ENCODE peak calls at places on chromosomes 12 and 14, in seven cellular contexts. T, V, H, C, K, R and F are unnamed samples. For H3K4me1, the result is how much of the 10 kb centered on the place peaks cover.

GRCh38 chr14:63308723-63309317 is 9.9 kb downstream of the GPHB5 start:
- DNase-seq in T (peak), V (no peak), H (no peak), C (no peak), K (no peak), R (no peak), F (no peak)

GRCh38 chr12:41190360-41190759 is 2.2 kb downstream of the PDZRN4 start:
- DNase-seq in T (no peak), V (peak), H (no peak), C (no peak), K (peak), R (peak), F (peak)

GRCh38 chr12:62537544-62537943 is 70.9 kb downstream of the MON2 start:
- DNase-seq in T (no peak), V (peak), H (no peak), C (peak), K (no peak), R (no peak), F (no peak)

GRCh38 chr14:36952702-36953101 is 219.7 kb downstream of the SLC25A21 start:
- DNase-seq in T (no peak), V (no peak), H (no peak), C (no peak), K (no peak), R (peak), F (no peak)

GRCh38 chr12:91931110-91931509 is 214.5 kb downstream of the BTG1 start:
- DNase-seq in T (no peak), V (peak), H (no peak), C (peak), K (peak), R (no peak), F (peak)

GRCh38 chr12:29782285-29782820 is 1.4 kb downstream of the TMTC1 start:
- DNase-seq in T (no peak), V (no peak), H (no peak), C (no peak), K (no peak), R (no peak), F (peak)

GRCh38 chr12:41364211-41364610 is 176.1 kb downstream of the PDZRN4 start:
- DNase-seq in T (no peak), V (no peak), H (no peak), C (no peak), K (no peak), R (no peak), F (no peak)

GRCh38 chr12:55696141-55696540 is 11.6 kb downstream of the ITGA7 start:
- DNase-seq in T (no peak), V (no peak), H (peak), C (no peak), K (peak), R (no peak), F (no peak)

GRCh38 chr12:66352197-66352596 is 49.9 kb downstream of the HELB start:
- DNase-seq in T (no peak), V (no peak), H (no peak), C (no peak), K (no peak), R (no peak), F (no peak)

GRCh38 chr12:101064721-101065120 is 145.3 kb downstream of the SLC5A8 start:
- DNase-seq in T (no peak), V (no peak), H (no peak), C (no peak), K (no peak), R (no peak), F (no peak)

GRCh38 chr12:51009038-51009437 is 17.1 kb downstream of the SLC11A2 start:
- DNase-seq in T (no peak), V (peak), H (no peak), C (peak), K (peak), R (no peak), F (peak)

GRCh38 chr12:109523504-109523903 is 46.1 kb downstream of the UBE3B start:
- DNase-seq in T (no peak), V (no peak), H (no peak), C (no peak), K (no peak), R (no peak), F (no peak)

GRCh38 chr12:34604227-34604626 is 581.9 kb downstream of the ALG10 start:
- DNase-seq in T (no peak), V (no peak), H (peak), C (no peak), K (no peak), R (no peak), F (no peak)

GRCh38 chr12:62715086-62715786 is 219.7 kb downstream of the PPM1H start:
- DNase-seq in T (no peak), V (peak), H (no peak), C (no peak), K (no peak), R (no peak), F (no peak)

GRCh38 chr14:105439179-105439578 is 19.6 kb downstream of the MTA1 start:
- DNase-seq in T (no peak), V (no peak), H (peak), C (no peak), K (no peak), R (no peak), F (no peak)

GRCh38 chr12:2422591-2422990 is 369.8 kb downstream of the CACNA1C start:
- DNase-seq in T (no peak), V (no peak), H (no peak), C (no peak), K (no peak), R (no peak), F (no peak)

GRCh38 chr12:6533653-6534157 is 612 bp upstream of the GAPDH start:
- DNase-seq in T (peak), V (peak), H (peak), C (peak), K (peak), R (peak), F (no peak)

GRCh38 chr12:52020539-52021336 is 14.0 kb downstream of the TAMALIN start:
- DNase-seq in T (peak), V (no peak), H (no peak), C (peak), K (peak), R (peak), F (peak)

GRCh38 chr12:39417916-39418315 is 25.0 kb downstream of the KIF21A start:
- DNase-seq in T (no peak), V (no peak), H (no peak), C (no peak), K (no peak), R (no peak), F (no peak)

GRCh38 chr12:27332407-27333310 is at the start of gene BMAL2:
- DNase-seq in T (peak), V (no peak), H (peak), C (peak), K (no peak), R (peak), F (no peak)

GRCh38 chr12:63045020-63045860 is 105.8 kb downstream of the AVPR1A start:
- DNase-seq in T (no peak), V (no peak), H (no peak), C (no peak), K (no peak), R (no peak), F (no peak)

GRCh38 chr14:48943913-48944312 is 642.3 kb downstream of the RPS29 start:
- DNase-seq in T (no peak), V (no peak), H (no peak), C (no peak), K (no peak), R (no peak), F (no peak)

GRCh38 chr14:43183916-43184315 is 1323.2 kb downstream of the FSCB start:
- DNase-seq in T (no peak), V (no peak), H (no peak), C (no peak), K (no peak), R (no peak), F (no peak)

GRCh38 chr14:95862243-95862642 is 14.4 kb upstream of the TUNAR start:
- DNase-seq in T (no peak), V (no peak), H (no peak), C (no peak), K (no peak), R (no peak), F (no peak)

GRCh38 chr14:106506901-106507305 is 980.5 kb downstream of the TMEM121 start:
- DNase-seq in T (no peak), V (no peak), H (peak), C (no peak), K (no peak), R (no peak), F (no peak)

GRCh38 chr14:102885686-102886447 is 36.6 kb upstream of the AMN start:
- DNase-seq in T (no peak), V (no peak), H (no peak), C (no peak), K (no peak), R (no peak), F (no peak)

GRCh38 chr12:84172823-84173424 is 739.7 kb downstream of the SLC6A15 start:
- DNase-seq in T (no peak), V (no peak), H (peak), C (no peak), K (no peak), R (no peak), F (no peak)

GRCh38 chr12:77685112-77685511 is 145.6 kb upstream of the NAV3 start:
- DNase-seq in T (no peak), V (peak), H (no peak), C (peak), K (no peak), R (peak), F (peak)

GRCh38 chr14:91245029-91245428 is 525 bp upstream of the GPR68 start:
- DNase-seq in T (no peak), V (no peak), H (no peak), C (no peak), K (no peak), R (no peak), F (no peak)

GRCh38 chr14:91242635-91243034 is 1.9 kb downstream of the GPR68 start:
- DNase-seq in T (no peak), V (no peak), H (no peak), C (no peak), K (no peak), R (no peak), F (no peak)

GRCh38 chr14:91243098-91243483 is 1.4 kb downstream of the GPR68 start:
- DNase-seq in T (no peak), V (no peak), H (no peak), C (no peak), K (no peak), R (no peak), F (no peak)

GRCh38 chr14:91244501-91244901 is at the start of gene GPR68:
- DNase-seq in T (no peak), V (no peak), H (peak), C (peak), K (peak), R (no peak), F (no peak)

GRCh38 chr14:91246051-91246852 is 1.7 kb upstream of the GPR68 start:
- DNase-seq in T (no peak), V (no peak), H (peak), C (no peak), K (no peak), R (no peak), F (no peak)
- H3K4me1 ChIP-seq in T (under half), V (under half), H (half or more), C (under half), K (under half), R (under half), F (under half)

DNA sequence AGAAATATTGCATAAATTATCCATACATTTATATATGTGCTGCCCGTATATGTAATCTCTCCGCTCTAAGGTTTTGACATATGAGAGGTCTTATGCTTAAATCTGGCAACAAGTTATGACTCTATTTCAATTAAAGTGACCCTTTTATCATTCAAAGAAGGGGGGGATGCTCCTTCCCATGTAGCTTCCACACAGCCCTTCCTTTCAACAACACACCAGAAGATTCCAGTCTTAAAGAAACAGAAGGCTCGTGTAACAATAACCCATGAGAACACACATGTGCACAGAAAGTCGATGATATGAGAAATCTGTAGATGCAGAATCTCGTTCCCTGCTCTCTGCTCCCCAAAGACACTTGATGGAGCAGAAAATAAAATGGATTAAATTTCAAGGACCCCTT is 24.1 kb downstream of the MAP1LC3B2 start:
- DNase-seq in T (no peak), V (no peak), H (no peak), C (no peak), K (no peak), R (no peak), F (no peak)
- TF ChIP-seq EP300 in T (no peak), V (no peak), H (no peak), C (no peak), K (no peak), R (no peak), F (no peak)

GRCh38 chr14:52949249-52949648 is 1.6 kb downstream of the FERMT2 start:
- DNase-seq in T (no peak), V (no peak), H (no peak), C (no peak), K (no peak), R (no peak), F (no peak)

GRCh38 chr14:52949711-52950409 is 990 bp downstream of the FERMT2 start:
- DNase-seq in T (no peak), V (peak), H (no peak), C (no peak), K (no peak), R (peak), F (peak)

GRCh38 chr14:52950410-52950897 is 396 bp downstream of the FERMT2 start:
- DNase-seq in T (peak), V (peak), H (peak), C (peak), K (peak), R (peak), F (peak)

GRCh38 chr14:52948836-52949235 is 2.0 kb downstream of the FERMT2 start:
- DNase-seq in T (no peak), V (no peak), H (no peak), C (no peak), K (no peak), R (no peak), F (no peak)

GRCh38 chr14:52948039-52948438 is 2.8 kb downstream of the FERMT2 start:
- DNase-seq in T (no peak), V (no peak), H (no peak), C (no peak), K (no peak), R (no peak), F (no peak)
- H3K4me3 ChIP-seq in T (no peak), V (peak), H (no peak), C (peak), K (no peak), R (no peak), F (no peak)

GRCh38 chr12:93417967-93418480 is 23.7 kb downstream of the UBE2N start:
- DNase-seq in T (no peak), V (no peak), H (no peak), C (no peak), K (no peak), R (no peak), F (no peak)
- H3K4me1 ChIP-seq in T (under half), V (under half), H (under half), C (under half), K (half or more), R (under half), F (under half)

GRCh38 chr12:122363782-122364181 is 58.7 kb downstream of the CLIP1 start:
- DNase-seq in T (no peak), V (no peak), H (no peak), C (no peak), K (peak), R (no peak), F (peak)

GRCh38 chr12:122371475-122372045 is 50.9 kb downstream of the CLIP1 start:
- DNase-seq in T (no peak), V (no peak), H (no peak), C (no peak), K (no peak), R (no peak), F (no peak)

GRCh38 chr12:122368361-122369073 is 54.0 kb downstream of the CLIP1 start:
- DNase-seq in T (no peak), V (no peak), H (no peak), C (no peak), K (no peak), R (no peak), F (no peak)

GRCh38 chr12:122362758-122363157 is 59.7 kb downstream of the CLIP1 start:
- DNase-seq in T (no peak), V (no peak), H (no peak), C (no peak), K (no peak), R (no peak), F (no peak)

DNA sequence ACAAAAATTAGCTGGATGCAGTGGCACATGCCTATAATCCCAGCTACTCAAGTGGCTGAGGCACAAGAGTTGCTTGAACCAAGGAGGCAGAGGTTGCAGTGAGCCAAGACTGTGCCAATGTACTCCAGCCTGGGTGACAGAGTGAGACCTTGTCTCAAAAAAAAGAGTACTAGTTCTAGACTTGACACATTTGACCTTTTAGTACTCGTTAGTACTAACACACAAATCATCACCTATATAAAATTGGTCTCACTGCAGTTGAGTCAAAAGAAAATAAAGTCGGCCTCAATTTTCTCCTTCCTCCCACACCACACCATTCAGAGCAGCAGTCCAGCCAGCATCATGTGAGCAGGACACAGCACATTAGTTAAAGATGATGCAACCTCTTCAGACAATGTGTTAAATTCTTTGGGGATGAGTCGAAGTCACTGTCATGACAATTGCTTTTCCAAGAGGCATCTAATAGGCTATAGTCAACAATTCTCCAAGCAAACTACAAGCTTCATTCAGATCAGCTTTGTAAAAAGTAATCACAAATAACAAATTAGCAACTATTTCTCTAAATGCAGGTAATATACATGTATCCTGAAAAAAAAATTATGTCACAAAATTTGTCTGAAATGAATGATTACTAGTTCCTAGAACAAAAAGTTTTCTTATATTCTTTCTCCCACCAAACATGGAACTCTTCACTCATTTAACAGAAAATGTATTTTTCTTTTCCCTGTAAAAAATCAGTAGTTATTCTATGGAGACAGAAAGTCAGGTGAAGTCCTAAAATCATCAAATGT is 55.6 kb downstream of the CLIP1 start:
- DNase-seq in T (peak), V (peak), H (no peak), C (no peak), K (peak), R (peak), F (peak)
- TF ChIP-seq EP300 in T (peak), V (no peak), H (no peak), C (no peak), K (peak), R (peak), F (no peak)

DNA sequence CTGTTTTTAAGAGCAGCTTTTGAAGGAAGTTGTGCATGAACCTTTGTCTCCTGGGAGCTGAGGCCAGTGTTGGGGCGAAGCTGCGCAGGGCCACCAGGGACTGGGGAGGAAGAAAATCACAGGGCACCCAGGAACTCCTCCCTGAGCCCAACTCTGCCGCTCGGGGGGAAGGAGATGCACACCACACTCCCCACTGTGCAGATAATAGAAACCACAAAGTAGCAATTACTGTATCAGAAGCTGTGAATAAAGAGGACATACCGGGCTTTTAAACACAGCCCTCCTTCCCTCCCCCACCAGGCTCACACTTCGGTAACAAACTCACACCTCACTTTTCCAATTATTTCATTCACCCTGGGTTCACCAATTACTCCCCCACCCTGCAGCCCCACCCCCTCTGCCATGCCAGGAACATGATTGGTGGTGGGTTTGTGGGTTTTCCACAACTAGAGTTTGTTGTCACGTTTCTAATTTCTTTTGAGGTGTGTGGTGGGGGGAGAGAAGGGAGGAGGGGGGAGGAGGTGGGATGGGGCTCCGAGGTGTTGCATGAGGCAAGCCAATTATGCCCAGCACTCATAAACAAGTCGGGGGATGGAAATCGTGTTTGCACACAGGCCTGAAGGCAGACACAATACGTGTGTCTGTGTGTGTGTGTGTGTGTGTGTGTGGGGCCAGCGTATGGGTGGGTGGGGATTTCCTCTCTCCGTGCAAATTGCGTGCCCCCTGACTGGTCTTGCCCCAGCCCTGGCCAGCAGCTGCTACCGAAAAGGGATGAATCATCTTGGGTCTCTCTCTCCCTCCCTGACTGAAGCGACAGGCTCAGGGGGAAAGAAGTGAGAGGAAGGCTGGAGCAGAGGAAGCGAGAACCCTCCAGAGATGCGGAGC is 103.3 kb downstream of the RBM19 start:
- DNase-seq in T (no peak), V (no peak), H (no peak), C (no peak), K (no peak), R (no peak), F (no peak)
- H3K4me3 ChIP-seq in T (no peak), V (no peak), H (no peak), C (no peak), K (no peak), R (no peak), F (no peak)

GRCh38 chr12:120832712-120833111 is 71.4 kb downstream of the SPPL3 start:
- DNase-seq in T (no peak), V (no peak), H (no peak), C (no peak), K (no peak), R (no peak), F (no peak)
- H3K4me1 ChIP-seq in T (under half), V (under half), H (under half), C (under half), K (half or more), R (under half), F (under half)

GRCh38 chr12:98424726-98425401 is 90.5 kb upstream of the TMPO start:
- DNase-seq in T (peak), V (peak), H (no peak), C (peak), K (no peak), R (peak), F (peak)
- TF ChIP-seq EP300 in T (no peak), V (no peak), H (no peak), C (no peak), K (no peak), R (no peak), F (no peak)

GRCh38 chr14:60642270-60642789 is 6.9 kb downstream of the SIX1 start:
- DNase-seq in T (no peak), V (no peak), H (peak), C (no peak), K (no peak), R (no peak), F (no peak)
- H3K4me3 ChIP-seq in T (no peak), V (no peak), H (no peak), C (no peak), K (no peak), R (no peak), F (peak)